ENCODE peak calls at places on chromosomes 16 and 17, in seven cellular contexts. H is HAP-1, C is ascending aorta, V is testis, N is DND-41, M is fibroblast of lung, S is neuronal stem cell. A is an unnamed sample.

GRCh38 chr16:52558448-52558847 is 11.5 kb upstream of the TOX3 start:
- DNase-seq in C (no peak), M (no peak), S (no peak), H (no peak), V (no peak), N (no peak), A (no peak)

GRCh38 chr17:80901319-80901718 is 90.3 kb upstream of the CHMP6 start:
- DNase-seq in C (no peak), M (no peak), S (no peak), V (no peak), N (no peak), H (no peak), A (no peak)

GRCh38 chr16:68183033-68183432 is 52.9 kb downstream of the ESRP2 start:
- DNase-seq in N (no peak), C (no peak), H (no peak), M (no peak), V (no peak), S (no peak), A (no peak)

GRCh38 chr17:78226752-78227454 is 4.5 kb upstream of the TMEM235 start:
- DNase-seq in V (no peak), N (no peak), H (no peak), C (no peak), S (no peak), M (no peak), A (no peak)

GRCh38 chr17:17538417-17539391 is 42.5 kb upstream of the RASD1 start:
- DNase-seq in S (no peak), C (no peak), V (no peak), H (no peak), N (no peak), M (peak; percentile 6), A (no peak)

GRCh38 chr17:1173456-1174370 is 6.1 kb downstream of the ABR start:
- DNase-seq in C (no peak), M (no peak), H (no peak), N (no peak), S (no peak), V (no peak), A (no peak)

GRCh38 chr16:8901318-8901861 is 19.2 kb downstream of the LITAFD start:
- DNase-seq in H (no peak), M (no peak), S (no peak), N (no peak), V (no peak), C (no peak), A (no peak)

GRCh38 chr17:56681561-56682266 is 88.2 kb downstream of the NOG start:
- DNase-seq in C (no peak), N (peak; percentile 82), V (no peak), S (no peak), H (no peak), M (peak; percentile 66), A (no peak)

GRCh38 chr16:50884066-50884860 is 142.4 kb downstream of the CYLD start:
- DNase-seq in S (no peak), M (no peak), H (peak; percentile 2), V (peak; percentile 67), C (no peak), N (no peak), A (no peak)

GRCh38 chr17:77864234-77865108 is 94.0 kb upstream of the TNRC6C start:
- DNase-seq in V (no peak), N (no peak), H (no peak), M (no peak), S (no peak), C (no peak), A (no peak)

GRCh38 chr17:1882836-1883235 is 53.0 kb downstream of the RPA1 start:
- DNase-seq in V (peak; percentile 25), H (no peak), M (peak; percentile 55), C (no peak), N (peak; percentile 27), S (peak; percentile 20), A (peak; percentile 26)

GRCh38 chr16:90083139-90083538 is 6.0 kb upstream of the PRDM7 start:
- DNase-seq in V (no peak), S (no peak), C (no peak), N (no peak), M (no peak), H (no peak), A (no peak)

GRCh38 chr17:41486809-41487530 is 2.7 kb downstream of the KRT36 start:
- DNase-seq in V (peak; percentile 53), H (peak; percentile 3), N (peak; percentile 7), S (peak; percentile 11), M (no peak), C (no peak), A (no peak)

GRCh38 chr16:75138636-75139035 is 9.7 kb upstream of the ZFP1 start:
- DNase-seq in V (no peak), C (no peak), N (no peak), M (no peak), S (no peak), H (no peak), A (no peak)

GRCh38 chr16:50776042-50776441 is 34.2 kb downstream of the CYLD start:
- DNase-seq in N (no peak), C (no peak), M (no peak), H (no peak), S (no peak), V (no peak), A (no peak)

GRCh38 chr17:63701477-63702222 is 1.7 kb upstream of the LIMD2 start:
- DNase-seq in M (no peak), S (no peak), C (no peak), H (no peak), V (peak; percentile 18), N (peak; percentile 64), A (peak; percentile 69)

DNA sequence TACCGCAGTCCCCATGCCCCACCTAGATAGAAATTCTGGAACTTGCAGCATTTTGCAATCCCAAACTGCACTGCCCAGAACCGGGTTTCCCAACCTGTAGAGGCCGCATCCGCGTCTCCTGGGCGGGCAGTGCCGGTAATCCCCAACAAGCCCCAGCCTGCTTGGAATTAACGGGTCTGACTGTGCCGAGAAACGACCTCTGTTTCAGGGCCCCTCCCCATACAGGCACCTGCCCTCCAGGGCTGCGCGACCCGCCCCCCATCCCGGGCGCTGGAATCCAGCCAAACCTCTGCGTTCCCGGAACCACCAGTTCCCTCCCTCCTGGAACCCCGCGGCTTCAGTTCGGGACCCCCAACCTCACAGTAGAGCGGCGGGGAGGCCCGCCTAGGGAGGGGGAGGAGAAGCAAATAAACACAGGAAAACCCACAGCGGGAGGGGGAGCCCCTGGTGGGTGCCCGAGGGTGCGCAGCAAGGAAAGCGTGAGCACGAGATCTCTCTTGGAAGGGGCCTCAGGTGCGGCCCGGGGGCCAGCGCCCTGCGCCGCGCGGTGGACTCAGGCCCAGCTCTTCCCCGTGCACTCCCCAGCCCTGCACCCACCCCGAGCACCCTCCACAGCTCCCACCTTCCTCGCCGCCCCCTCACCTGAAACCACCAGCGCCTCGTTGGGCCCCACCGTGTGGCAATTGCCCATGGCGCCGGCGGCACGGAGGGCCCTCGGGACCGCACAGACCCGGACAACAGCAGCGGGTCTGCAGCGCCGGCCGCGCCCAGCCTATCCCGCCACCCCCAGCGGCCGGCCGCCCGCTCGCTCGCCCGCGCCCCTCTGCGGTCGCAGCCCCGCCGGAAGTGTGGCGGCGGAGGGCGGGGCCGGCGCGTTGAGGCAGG is at the start of gene FLOT2:
- DNase-seq in C (no peak), N (peak; percentile 77), M (peak; percentile 52), H (peak; percentile 65), S (peak; percentile 59), V (peak; percentile 64), A (peak; percentile 71)
- H3K4me1 ChIP-seq in C (peaks cover 42% of the 10 kb centered on the region), N (peaks cover 58% of the 10 kb centered on the region), M (peaks cover 12% of the 10 kb centered on the region), H (peaks cover 17% of the 10 kb centered on the region), S (peaks cover 12% of the 10 kb centered on the region), V (peaks cover 26% of the 10 kb centered on the region), A (peaks cover 73% of the 10 kb centered on the region)

DNA sequence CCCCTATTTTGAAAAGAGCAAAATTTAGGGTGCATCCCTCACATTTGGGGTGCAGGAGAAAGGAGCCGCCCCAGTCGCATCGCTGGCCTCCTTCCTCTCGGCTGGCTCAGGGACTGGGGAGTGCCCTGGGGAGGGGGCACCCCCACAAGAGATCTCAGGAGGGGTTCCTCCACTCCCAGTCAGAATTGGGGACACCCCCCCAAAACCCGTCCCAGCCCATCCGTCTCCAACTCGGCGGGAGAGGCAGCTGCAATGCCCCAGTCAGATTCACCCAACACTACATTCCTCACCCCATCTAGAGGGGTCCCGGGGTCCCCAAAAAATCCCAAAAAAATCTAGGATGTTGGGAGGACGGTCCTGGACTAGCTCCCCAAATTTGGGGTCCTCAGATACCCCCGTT is 3.4 kb upstream of the BCL6B start:
- DNase-seq in S (no peak), V (no peak), H (no peak), N (no peak), M (no peak), C (no peak), A (no peak)
- H3K4me1 ChIP-seq in S (peaks cover 29% of the 10 kb centered on the region), V (peaks cover 34% of the 10 kb centered on the region), H (peaks cover 25% of the 10 kb centered on the region), N (peaks cover 47% of the 10 kb centered on the region), M (peaks cover 13% of the 10 kb centered on the region), C (peaks cover 41% of the 10 kb centered on the region), A (peaks cover 61% of the 10 kb centered on the region)

GRCh38 chr16:85290626-85291301 is 178.5 kb upstream of the CIBAR2 start:
- DNase-seq in H (no peak), N (no peak), M (no peak), C (no peak), S (no peak), V (no peak), A (no peak)

GRCh38 chr16:85286970-85287814 is 174.9 kb upstream of the CIBAR2 start:
- DNase-seq in H (no peak), C (no peak), M (peak; percentile 84), V (no peak), S (no peak), N (no peak), A (no peak)

GRCh38 chr16:85288341-85288868 is 176.1 kb upstream of the CIBAR2 start:
- DNase-seq in V (no peak), N (no peak), C (no peak), H (no peak), M (no peak), S (no peak), A (no peak)

GRCh38 chr16:85289760-85290625 is 177.7 kb upstream of the CIBAR2 start:
- DNase-seq in V (no peak), H (no peak), N (no peak), S (no peak), M (no peak), C (no peak), A (no peak)

GRCh38 chr16:85288869-85289660 is 176.8 kb upstream of the CIBAR2 start:
- DNase-seq in H (no peak), C (no peak), M (no peak), N (no peak), V (no peak), S (no peak), A (no peak)
- H3K4me1 ChIP-seq in H (peaks cover 2% of the 10 kb centered on the region), C (peaks cover 14% of the 10 kb centered on the region), M (peaks cover 24% of the 10 kb centered on the region), N (no peaks in the 10 kb centered on the region), V (peaks cover 40% of the 10 kb centered on the region), S (peaks cover 52% of the 10 kb centered on the region), A (no peaks in the 10 kb centered on the region)

GRCh38 chr17:49020609-49021008 is 23.4 kb downstream of the IGF2BP1 start:
- DNase-seq in M (no peak), H (no peak), S (no peak), N (no peak), V (peak; percentile 6), C (no peak), A (no peak)
- H3K4me1 ChIP-seq in M (peaks cover 8% of the 10 kb centered on the region), H (peaks cover 39% of the 10 kb centered on the region), S (peaks cover 26% of the 10 kb centered on the region), N (no peaks in the 10 kb centered on the region), V (no peaks in the 10 kb centered on the region), C (peaks cover 2% of the 10 kb centered on the region), A (no peaks in the 10 kb centered on the region)

GRCh38 chr16:56337131-56337857 is 88.1 kb downstream of the AMFR start:
- DNase-seq in V (no peak), C (no peak), M (no peak), N (no peak), S (no peak), H (no peak), A (no peak)
- H3K4me1 ChIP-seq in V (no peaks in the 10 kb centered on the region), C (no peaks in the 10 kb centered on the region), M (peaks cover 2% of the 10 kb centered on the region), N (no peaks in the 10 kb centered on the region), S (no peaks in the 10 kb centered on the region), H (no peaks in the 10 kb centered on the region), A (no peaks in the 10 kb centered on the region)

A was measured in CD4-positive, alpha-beta memory T cell.